ENCODE peak calls at places on chromosomes 3 and 15, in five cellular contexts. One of them, this sample, is unnamed.

GRCh38 chr3:188950832-188951489 is 220.8 kb upstream of the TPRG1 start:
- DNase-seq in CD8-positive, alpha-beta T cell: no peak
- DNase-seq in tibial artery: peak; percentile 94
- DNase-seq in heart right ventricle: peak; percentile 68
- DNase-seq in GM12878: no peak
- DNase-seq in this sample: peak; percentile 63

GRCh38 chr3:112672716-112673506 is 32.0 kb upstream of the CCDC80 start:
- DNase-seq in CD8-positive, alpha-beta T cell: no peak
- DNase-seq in tibial artery: no peak
- DNase-seq in heart right ventricle: no peak
- DNase-seq in GM12878: no peak
- DNase-seq in this sample: no peak

GRCh38 chr3:132637590-132637989 is 22.0 kb downstream of the ACAD11 start:
- DNase-seq in CD8-positive, alpha-beta T cell: no peak
- DNase-seq in tibial artery: no peak
- DNase-seq in heart right ventricle: no peak
- DNase-seq in GM12878: no peak
- DNase-seq in this sample: no peak

GRCh38 chr3:159200176-159200575 is 398.3 kb downstream of the MFSD1 start:
- DNase-seq in CD8-positive, alpha-beta T cell: no peak
- DNase-seq in tibial artery: no peak
- DNase-seq in heart right ventricle: no peak
- DNase-seq in GM12878: no peak
- DNase-seq in this sample: no peak

GRCh38 chr3:14319654-14320182 is 82.7 kb upstream of the SLC6A6 start:
- DNase-seq in CD8-positive, alpha-beta T cell: no peak
- DNase-seq in tibial artery: no peak
- DNase-seq in heart right ventricle: no peak
- DNase-seq in GM12878: peak; percentile 72
- DNase-seq in this sample: peak; percentile 56

GRCh38 chr3:183268361-183268760 is 15.3 kb downstream of the B3GNT5 start:
- DNase-seq in CD8-positive, alpha-beta T cell: no peak
- DNase-seq in tibial artery: no peak
- DNase-seq in heart right ventricle: no peak
- DNase-seq in GM12878: no peak
- DNase-seq in this sample: no peak

GRCh38 chr3:12460132-12460531 is 24.1 kb upstream of the TSEN2 start:
- DNase-seq in CD8-positive, alpha-beta T cell: no peak
- DNase-seq in tibial artery: no peak
- DNase-seq in heart right ventricle: no peak
- DNase-seq in GM12878: no peak
- DNase-seq in this sample: no peak

GRCh38 chr3:132509506-132509905 is 87.6 kb upstream of the ACKR4 start:
- DNase-seq in CD8-positive, alpha-beta T cell: no peak
- DNase-seq in tibial artery: no peak
- DNase-seq in heart right ventricle: no peak
- DNase-seq in GM12878: no peak
- DNase-seq in this sample: no peak

GRCh38 chr3:168220609-168221008 is 124.9 kb upstream of the GOLIM4 start:
- DNase-seq in CD8-positive, alpha-beta T cell: no peak
- DNase-seq in tibial artery: no peak
- DNase-seq in heart right ventricle: no peak
- DNase-seq in GM12878: no peak
- DNase-seq in this sample: no peak

GRCh38 chr3:28612232-28612631 is 263.6 kb upstream of the AZI2 start:
- DNase-seq in CD8-positive, alpha-beta T cell: no peak
- DNase-seq in tibial artery: no peak
- DNase-seq in heart right ventricle: no peak
- DNase-seq in GM12878: no peak
- DNase-seq in this sample: no peak

GRCh38 chr15:60519218-60519617 is 40.3 kb upstream of the ICE2 start:
- DNase-seq in CD8-positive, alpha-beta T cell: no peak
- DNase-seq in tibial artery: no peak
- DNase-seq in heart right ventricle: no peak
- DNase-seq in GM12878: no peak
- DNase-seq in this sample: no peak

GRCh38 chr3:161263057-161263456 is 41.9 kb downstream of the NMD3 start:
- DNase-seq in CD8-positive, alpha-beta T cell: no peak
- DNase-seq in tibial artery: no peak
- DNase-seq in heart right ventricle: no peak
- DNase-seq in GM12878: no peak
- DNase-seq in this sample: no peak

GRCh38 chr3:42229942-42230688 is 35.9 kb downstream of the CCK start:
- DNase-seq in CD8-positive, alpha-beta T cell: no peak
- DNase-seq in tibial artery: no peak
- DNase-seq in heart right ventricle: no peak
- DNase-seq in GM12878: no peak
- DNase-seq in this sample: no peak

GRCh38 chr3:41304603-41305002 is 105.3 kb downstream of the CTNNB1 start:
- DNase-seq in CD8-positive, alpha-beta T cell: no peak
- DNase-seq in tibial artery: no peak
- DNase-seq in heart right ventricle: peak; percentile 55
- DNase-seq in GM12878: no peak
- DNase-seq in this sample: peak; percentile 50

GRCh38 chr15:52642386-52643361 is 36.5 kb downstream of the ATOSA start:
- DNase-seq in CD8-positive, alpha-beta T cell: no peak
- DNase-seq in tibial artery: no peak
- DNase-seq in heart right ventricle: no peak
- DNase-seq in GM12878: no peak
- DNase-seq in this sample: no peak

GRCh38 chr3:46558184-46559029 is 7.7 kb downstream of the LRRC2 start:
- DNase-seq in CD8-positive, alpha-beta T cell: peak; percentile 88
- DNase-seq in tibial artery: peak; percentile 68
- DNase-seq in heart right ventricle: peak; percentile 81
- DNase-seq in GM12878: peak; percentile 75
- DNase-seq in this sample: peak; percentile 81

GRCh38 chr3:195078891-195079440 is 192.0 kb downstream of the XXYLT1 start:
- DNase-seq in CD8-positive, alpha-beta T cell: no peak
- DNase-seq in tibial artery: no peak
- DNase-seq in heart right ventricle: no peak
- DNase-seq in GM12878: no peak
- DNase-seq in this sample: no peak

GRCh38 chr3:136350132-136350531 is 100.0 kb downstream of the PCCB start:
- DNase-seq in CD8-positive, alpha-beta T cell: no peak
- DNase-seq in tibial artery: no peak
- DNase-seq in heart right ventricle: no peak
- DNase-seq in GM12878: no peak
- DNase-seq in this sample: peak; percentile 47

GRCh38 chr15:38563723-38564519 is 693 bp downstream of the RASGRP1 start:
- DNase-seq in CD8-positive, alpha-beta T cell: peak; percentile 94
- DNase-seq in tibial artery: peak; percentile 26
- DNase-seq in heart right ventricle: peak; percentile 40
- DNase-seq in GM12878: no peak
- DNase-seq in this sample: peak; percentile 66

GRCh38 chr3:64414043-64414442 is 188.8 kb upstream of the PRICKLE2 start:
- DNase-seq in CD8-positive, alpha-beta T cell: no peak
- DNase-seq in tibial artery: no peak
- DNase-seq in heart right ventricle: no peak
- DNase-seq in GM12878: peak; percentile 9
- DNase-seq in this sample: no peak

DNA sequence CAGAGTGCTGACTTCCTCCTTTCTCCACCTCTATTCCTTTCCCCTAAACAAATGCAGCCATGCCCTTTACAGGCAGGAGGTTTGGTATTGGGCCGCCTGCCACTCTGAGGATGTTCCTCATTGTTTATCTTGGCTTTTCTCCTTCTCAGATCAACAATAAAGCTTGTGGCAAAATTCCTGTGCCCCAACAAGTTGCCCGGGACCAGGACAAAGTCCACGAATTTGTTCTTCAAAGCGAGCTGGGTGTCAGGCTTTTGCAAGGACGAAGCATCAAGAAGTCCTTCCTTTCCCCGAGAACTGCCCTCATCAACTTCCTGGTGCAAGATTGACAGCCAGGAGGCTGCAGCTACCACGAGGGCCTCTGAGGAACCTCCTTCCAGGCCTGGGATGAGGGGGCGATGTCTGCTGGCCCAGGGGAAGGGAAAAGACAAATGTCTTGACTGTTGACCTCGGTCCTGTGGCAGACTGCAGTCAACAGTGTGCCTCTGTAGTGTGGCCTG is 47.3 kb upstream of the LIMD1 start:
- DNase-seq in CD8-positive, alpha-beta T cell: no peak
- DNase-seq in tibial artery: no peak
- DNase-seq in heart right ventricle: no peak
- DNase-seq in GM12878: no peak
- DNase-seq in this sample: no peak
- H3K4me1 ChIP-seq in CD8-positive, alpha-beta T cell: no peaks in the 10 kb centered on the region
- H3K4me1 ChIP-seq in tibial artery: peaks cover 14% of the 10 kb centered on the region
- H3K4me1 ChIP-seq in heart right ventricle: peaks cover 82% of the 10 kb centered on the region
- H3K4me1 ChIP-seq in GM12878: peaks cover 6% of the 10 kb centered on the region
- H3K4me1 ChIP-seq in this sample: peaks cover 48% of the 10 kb centered on the region

GRCh38 chr3:54954516-54954915 is 26.7 kb upstream of the LRTM1 start:
- DNase-seq in CD8-positive, alpha-beta T cell: no peak
- DNase-seq in tibial artery: no peak
- DNase-seq in heart right ventricle: no peak
- DNase-seq in GM12878: no peak
- DNase-seq in this sample: no peak

GRCh38 chr3:54955496-54955895 is 27.6 kb upstream of the LRTM1 start:
- DNase-seq in CD8-positive, alpha-beta T cell: no peak
- DNase-seq in tibial artery: no peak
- DNase-seq in heart right ventricle: no peak
- DNase-seq in GM12878: no peak
- DNase-seq in this sample: no peak

GRCh38 chr3:54955941-54956340 is 28.1 kb upstream of the LRTM1 start:
- DNase-seq in CD8-positive, alpha-beta T cell: no peak
- DNase-seq in tibial artery: no peak
- DNase-seq in heart right ventricle: no peak
- DNase-seq in GM12878: no peak
- DNase-seq in this sample: no peak

GRCh38 chr3:54951405-54951804 is 23.5 kb upstream of the LRTM1 start:
- DNase-seq in CD8-positive, alpha-beta T cell: no peak
- DNase-seq in tibial artery: peak; percentile 74
- DNase-seq in heart right ventricle: peak; percentile 71
- DNase-seq in GM12878: no peak
- DNase-seq in this sample: peak; percentile 89

DNA sequence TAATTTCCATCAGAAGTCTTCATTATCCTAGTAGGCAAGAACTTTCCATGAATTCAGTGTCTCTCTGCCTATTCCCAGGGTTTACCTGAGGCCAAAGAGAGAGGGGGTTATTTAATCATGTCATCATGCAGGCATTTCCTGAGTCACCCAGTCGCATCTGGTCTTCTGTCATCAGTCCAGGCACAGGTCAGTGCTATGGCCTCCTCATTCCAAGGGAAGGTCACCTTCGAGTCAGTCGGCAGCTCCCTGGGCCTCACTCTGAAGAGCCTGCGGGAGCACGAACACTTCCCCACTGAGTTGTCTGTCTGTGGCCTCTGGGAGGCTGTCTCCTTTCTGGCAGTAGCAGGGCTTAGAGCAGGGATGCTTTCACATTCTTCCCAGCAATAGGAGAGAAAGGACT is 26.2 kb upstream of the LRTM1 start:
- DNase-seq in CD8-positive, alpha-beta T cell: no peak
- DNase-seq in tibial artery: no peak
- DNase-seq in heart right ventricle: peak; percentile 6
- DNase-seq in GM12878: no peak
- DNase-seq in this sample: peak; percentile 72
- H3K27ac ChIP-seq in CD8-positive, alpha-beta T cell: no peak overlapping the region
- H3K27ac ChIP-seq in tibial artery: no peak overlapping the region
- H3K27ac ChIP-seq in heart right ventricle: no peak overlapping the region
- H3K27ac ChIP-seq in GM12878: no peak overlapping the region
- H3K27ac ChIP-seq in this sample: no peak overlapping the region

DNA sequence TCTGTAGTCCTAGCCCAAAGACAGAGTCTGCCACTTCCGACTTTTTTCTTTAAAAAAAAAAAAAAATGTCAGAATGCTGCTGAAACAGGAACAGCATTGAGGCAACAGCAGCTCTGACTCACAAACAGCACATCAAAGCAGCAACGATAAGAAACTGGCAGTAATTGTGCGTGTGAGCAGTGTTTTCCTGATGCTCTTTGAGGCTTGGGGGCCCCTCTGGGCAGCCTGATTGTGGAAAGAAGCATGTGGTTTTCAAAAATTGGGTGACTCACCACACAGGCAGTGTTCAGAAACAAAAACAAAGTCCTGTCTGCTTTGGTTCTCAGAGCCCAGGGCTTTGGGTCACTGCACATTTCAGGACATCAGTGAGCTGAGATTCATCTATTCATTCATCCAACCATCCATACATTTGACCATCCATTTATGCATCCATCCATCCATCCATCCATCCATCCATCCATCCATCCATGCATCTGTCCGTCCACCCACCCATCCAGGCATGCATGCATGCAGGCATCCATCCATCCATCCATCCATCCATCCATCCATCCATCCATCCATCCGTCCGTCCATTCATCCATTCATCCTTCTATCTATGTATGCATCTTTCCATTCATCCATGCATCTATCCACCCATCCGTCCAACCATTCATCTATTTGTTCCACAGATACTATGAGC is 308.4 kb downstream of the RPLP1 start:
- DNase-seq in CD8-positive, alpha-beta T cell: peak; percentile 84
- DNase-seq in tibial artery: peak; percentile 91
- DNase-seq in heart right ventricle: peak; percentile 20
- DNase-seq in GM12878: peak; percentile 62
- DNase-seq in this sample: peak; percentile 91
- H3K4me1 ChIP-seq in CD8-positive, alpha-beta T cell: peaks cover 60% of the 10 kb centered on the region
- H3K4me1 ChIP-seq in tibial artery: peaks cover 8% of the 10 kb centered on the region
- H3K4me1 ChIP-seq in heart right ventricle: no peaks in the 10 kb centered on the region
- H3K4me1 ChIP-seq in GM12878: peaks cover 29% of the 10 kb centered on the region
- H3K4me1 ChIP-seq in this sample: peaks cover 6% of the 10 kb centered on the region

GRCh38 chr15:68114840-68115239 is 60.7 kb downstream of the PIAS1 start:
- DNase-seq in CD8-positive, alpha-beta T cell: no peak
- DNase-seq in tibial artery: no peak
- DNase-seq in heart right ventricle: no peak
- DNase-seq in GM12878: no peak
- DNase-seq in this sample: no peak
- H3K27ac ChIP-seq in CD8-positive, alpha-beta T cell: no peak overlapping the region
- H3K27ac ChIP-seq in tibial artery: peak overlapping the region; percentile 31
- H3K27ac ChIP-seq in heart right ventricle: peak overlapping the region; percentile 79
- H3K27ac ChIP-seq in GM12878: peak overlapping the region; percentile 24
- H3K27ac ChIP-seq in this sample: peak overlapping the region; percentile 65

GRCh38 chr3:126847061-126847460 is 135.9 kb upstream of the PLXNA1 start:
- DNase-seq in CD8-positive, alpha-beta T cell: peak; percentile 36
- DNase-seq in tibial artery: no peak
- DNase-seq in heart right ventricle: no peak
- DNase-seq in GM12878: no peak
- DNase-seq in this sample: no peak

GRCh38 chr3:126848991-126849390 is 133.9 kb upstream of the PLXNA1 start:
- DNase-seq in CD8-positive, alpha-beta T cell: peak; percentile 23
- DNase-seq in tibial artery: no peak
- DNase-seq in heart right ventricle: no peak
- DNase-seq in GM12878: no peak
- DNase-seq in this sample: no peak

GRCh38 chr3:126846316-126846715 is 136.6 kb upstream of the PLXNA1 start:
- DNase-seq in CD8-positive, alpha-beta T cell: no peak
- DNase-seq in tibial artery: no peak
- DNase-seq in heart right ventricle: no peak
- DNase-seq in GM12878: no peak
- DNase-seq in this sample: no peak

GRCh38 chr3:126849768-126850167 is 133.1 kb upstream of the PLXNA1 start:
- DNase-seq in CD8-positive, alpha-beta T cell: no peak
- DNase-seq in tibial artery: no peak
- DNase-seq in heart right ventricle: no peak
- DNase-seq in GM12878: no peak
- DNase-seq in this sample: no peak

GRCh38 chr3:126845910-126846309 is 137.0 kb upstream of the PLXNA1 start:
- DNase-seq in CD8-positive, alpha-beta T cell: peak; percentile 5
- DNase-seq in tibial artery: no peak
- DNase-seq in heart right ventricle: no peak
- DNase-seq in GM12878: no peak
- DNase-seq in this sample: no peak
- H3K4me1 ChIP-seq in CD8-positive, alpha-beta T cell: no peaks in the 10 kb centered on the region
- H3K4me1 ChIP-seq in tibial artery: peaks cover 6% of the 10 kb centered on the region
- H3K4me1 ChIP-seq in heart right ventricle: peaks cover 17% of the 10 kb centered on the region
- H3K4me1 ChIP-seq in GM12878: no peaks in the 10 kb centered on the region
- H3K4me1 ChIP-seq in this sample: no peaks in the 10 kb centered on the region

GRCh38 chr3:109548192-109548938 is 211.0 kb upstream of the DPPA4 start:
- DNase-seq in CD8-positive, alpha-beta T cell: no peak
- DNase-seq in tibial artery: no peak
- DNase-seq in heart right ventricle: no peak
- DNase-seq in GM12878: no peak
- DNase-seq in this sample: no peak
- H3K27ac ChIP-seq in CD8-positive, alpha-beta T cell: no peak overlapping the region
- H3K27ac ChIP-seq in tibial artery: no peak overlapping the region
- H3K27ac ChIP-seq in heart right ventricle: no peak overlapping the region
- H3K27ac ChIP-seq in GM12878: no peak overlapping the region
- H3K27ac ChIP-seq in this sample: no peak overlapping the region